ENCODE peak calls at places on chromosomes 3 and 15, in six cellular contexts. Z is activated T-cell treated with anti-CD3 and anti-CD28 coated beads, Interleukin-2, amount 50 U/mL, for 4 hours; Y is A549; R is Right ventricle myocardium inferior; J is naive thymus-derived CD8-positive, alpha-beta T cell; O is activated naive CD8-positive, alpha-beta T cell treated with anti-CD3 and anti-CD28 coated beads, Interleukin-2, amount 50 U/mL, for 24 hours. C is an unnamed sample.

GRCh38 chr3:46278816-46279672 is 36.8 kb downstream of the CCR3 start:
- ATAC-seq in R (no peak), J (no peak), Y (no peak), O (no peak), Z (no peak), C (no peak)

GRCh38 chr3:50673937-50674336 is 790 bp upstream of the DOCK3 start:
- ATAC-seq in Z (no peak), Y (no peak), R (no peak), O (no peak), J (no peak), C (no peak)

GRCh38 chr3:60613769-60614303 is 637.4 kb downstream of the FHIT start:
- ATAC-seq in J (no peak), Y (no peak), R (no peak), O (no peak), Z (no peak), C (peak)

GRCh38 chr3:118036215-118036614 is 998.4 kb downstream of the IGSF11 start:
- ATAC-seq in Z (no peak), J (no peak), Y (no peak), O (no peak), R (no peak), C (no peak)

GRCh38 chr15:37743826-37744225 is 190.6 kb upstream of the TMCO5A start:
- ATAC-seq in J (no peak), R (no peak), Z (no peak), Y (no peak), O (no peak), C (no peak)

GRCh38 chr3:15427981-15428380 is 583 bp downstream of the EAF1 start:
- ATAC-seq in J (no peak), R (no peak), O (no peak), Z (no peak), Y (no peak), C (no peak)

GRCh38 chr3:187833799-187834578 is 88.7 kb upstream of the BCL6 start:
- ATAC-seq in Y (no peak), J (no peak), Z (peak), O (peak), R (no peak), C (peak)

GRCh38 chr3:98563661-98564281 is 29.6 kb downstream of the CPOX start:
- ATAC-seq in R (no peak), Z (peak), Y (no peak), J (peak), O (peak), C (peak)

GRCh38 chr3:58095471-58096145 is 87.4 kb downstream of the FLNB start:
- ATAC-seq in J (no peak), R (peak), Y (no peak), O (no peak), Z (no peak), C (no peak)